ENCODE peak calls at places on chromosomes 4 and X, in four cellular contexts. One of them, this sample, is unnamed.

GRCh38 chrX:35339796-35340195 is 397.2 kb downstream of the FAM47B start:
- DNase-seq in K562: no peak
- DNase-seq in SK-N-SH: no peak
- DNase-seq in HepG2: no peak
- DNase-seq in this sample: no peak

GRCh38 chr4:164312671-164313070 is 441.3 kb upstream of the SMIM31 start:
- DNase-seq in SK-N-SH: no peak
- DNase-seq in HepG2: no peak
- DNase-seq in K562: no peak
- DNase-seq in this sample: no peak

GRCh38 chr4:87025614-87026041 is 90.8 kb downstream of the AFF1 start:
- DNase-seq in K562: no peak
- DNase-seq in SK-N-SH: no peak
- DNase-seq in HepG2: peak; percentile 71
- DNase-seq in this sample: no peak

GRCh38 chrX:97168646-97169045 is 284.9 kb downstream of the RPA4 start:
- DNase-seq in K562: no peak
- DNase-seq in HepG2: no peak
- DNase-seq in SK-N-SH: no peak
- DNase-seq in this sample: no peak

GRCh38 chr4:81136161-81136910 is 78.7 kb downstream of the PRKG2 start:
- DNase-seq in SK-N-SH: no peak
- DNase-seq in HepG2: no peak
- DNase-seq in K562: no peak
- DNase-seq in this sample: no peak

GRCh38 chrX:129318375-129318774 is 204.9 kb downstream of the SMARCA1 start:
- DNase-seq in K562: no peak
- DNase-seq in SK-N-SH: peak; percentile 0
- DNase-seq in HepG2: peak; percentile 21
- DNase-seq in this sample: no peak

GRCh38 chr4:153393397-153393796 is 48.9 kb downstream of the MND1 start:
- DNase-seq in HepG2: no peak
- DNase-seq in K562: no peak
- DNase-seq in SK-N-SH: no peak
- DNase-seq in this sample: no peak

GRCh38 chr4:185304541-185304940 is 91.2 kb downstream of the LRP2BP start:
- DNase-seq in SK-N-SH: no peak
- DNase-seq in HepG2: no peak
- DNase-seq in K562: no peak
- DNase-seq in this sample: no peak

GRCh38 chr4:155008389-155008788 is 200.0 kb upstream of the NPY2R start:
- DNase-seq in HepG2: no peak
- DNase-seq in SK-N-SH: no peak
- DNase-seq in K562: no peak
- DNase-seq in this sample: no peak

GRCh38 chrX:20063716-20064351 is 52.9 kb downstream of the MAP7D2 start:
- DNase-seq in HepG2: no peak
- DNase-seq in K562: peak; percentile 14
- DNase-seq in SK-N-SH: no peak
- DNase-seq in this sample: peak; percentile 20

GRCh38 chr4:139142980-139143379 is 34.0 kb downstream of the ELF2 start:
- DNase-seq in K562: no peak
- DNase-seq in HepG2: no peak
- DNase-seq in SK-N-SH: no peak
- DNase-seq in this sample: no peak

GRCh38 chrX:138775501-138775900 is 64.0 kb upstream of the FGF13 start:
- DNase-seq in K562: peak; percentile 24
- DNase-seq in HepG2: peak; percentile 0
- DNase-seq in SK-N-SH: peak; percentile 30
- DNase-seq in this sample: no peak

GRCh38 chr4:127421418-127421817 is 211.3 kb upstream of the INTU start:
- DNase-seq in K562: no peak
- DNase-seq in HepG2: no peak
- DNase-seq in SK-N-SH: no peak
- DNase-seq in this sample: no peak

GRCh38 chr4:7691992-7692391 is 247.7 kb downstream of the AFAP1 start:
- DNase-seq in HepG2: no peak
- DNase-seq in SK-N-SH: peak; percentile 78
- DNase-seq in K562: no peak
- DNase-seq in this sample: no peak

GRCh38 chr4:187668683-187669082 is 326.9 kb upstream of the ZFP42 start:
- DNase-seq in HepG2: no peak
- DNase-seq in SK-N-SH: no peak
- DNase-seq in K562: no peak
- DNase-seq in this sample: no peak

GRCh38 chr4:100108869-100109268 is 81.4 kb downstream of the DDIT4L start:
- DNase-seq in HepG2: no peak
- DNase-seq in K562: no peak
- DNase-seq in SK-N-SH: peak; percentile 5
- DNase-seq in this sample: no peak

GRCh38 chrX:40127052-40127451 is 29.3 kb upstream of the BCOR start:
- DNase-seq in K562: no peak
- DNase-seq in SK-N-SH: no peak
- DNase-seq in HepG2: no peak
- DNase-seq in this sample: no peak

GRCh38 chrX:64265265-64265664 is 34.9 kb upstream of the ASB12 start:
- DNase-seq in HepG2: no peak
- DNase-seq in K562: no peak
- DNase-seq in SK-N-SH: no peak
- DNase-seq in this sample: no peak

GRCh38 chrX:114581528-114582263 is 2.2 kb upstream of the HTR2C start:
- DNase-seq in SK-N-SH: peak; percentile 30
- DNase-seq in HepG2: no peak
- DNase-seq in K562: no peak
- DNase-seq in this sample: peak; percentile 49

GRCh38 chr4:100421356-100421978 is 96.4 kb downstream of the EMCN start:
- DNase-seq in K562: no peak
- DNase-seq in HepG2: peak; percentile 7
- DNase-seq in SK-N-SH: peak; percentile 11
- DNase-seq in this sample: no peak

GRCh38 chr4:25065451-25065850 is 34.7 kb upstream of the LGI2 start:
- DNase-seq in K562: no peak
- DNase-seq in SK-N-SH: no peak
- DNase-seq in HepG2: no peak
- DNase-seq in this sample: no peak

GRCh38 chr4:180953572-180953971 is 1289.6 kb upstream of the TENM3 start:
- DNase-seq in HepG2: peak; percentile 2
- DNase-seq in SK-N-SH: no peak
- DNase-seq in K562: no peak
- DNase-seq in this sample: peak; percentile 22

GRCh38 chrX:56978172-56978571 is 17.2 kb downstream of the SPIN3 start:
- DNase-seq in SK-N-SH: peak; percentile 39
- DNase-seq in HepG2: peak; percentile 14
- DNase-seq in K562: peak; percentile 17
- DNase-seq in this sample: peak; percentile 25

DNA sequence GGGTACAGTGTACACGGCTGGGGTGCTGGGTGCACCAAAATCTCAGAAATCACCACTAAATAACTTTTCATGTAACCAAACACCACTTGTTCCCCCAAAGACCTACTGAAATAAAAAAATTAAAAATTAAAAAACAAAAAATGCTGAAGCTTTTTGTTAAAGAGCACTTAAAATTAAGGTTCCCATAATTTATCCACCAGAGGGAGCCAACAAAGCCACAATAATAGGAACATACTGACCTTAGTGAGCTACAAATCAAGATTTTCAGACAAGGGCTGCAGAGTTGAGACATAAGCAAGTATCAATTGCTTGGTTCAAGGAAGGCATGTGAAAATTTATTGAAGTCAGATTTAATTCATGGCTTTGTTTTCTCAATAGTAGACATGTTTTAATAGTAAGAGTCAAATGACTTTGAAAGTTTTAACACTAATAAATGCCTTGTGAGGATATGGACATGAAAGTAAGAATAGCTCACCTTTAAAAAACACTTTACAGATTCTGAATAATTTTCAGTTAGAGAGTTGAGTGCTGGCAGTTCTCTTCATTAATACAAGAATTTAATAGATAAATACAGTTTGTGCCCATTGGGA is 43.0 kb upstream of the SCOC start:
- DNase-seq in HepG2: peak; percentile 18
- DNase-seq in K562: peak; percentile 23
- DNase-seq in SK-N-SH: no peak
- DNase-seq in this sample: no peak
- TF ChIP-seq FOXJ3 in HepG2: no peak
- TF ChIP-seq FOXJ3 in K562: no peak
- TF ChIP-seq FOXJ3 in SK-N-SH: no peak
- TF ChIP-seq FOXJ3 in this sample: no peak

GRCh38 chrX:72478853-72479252 is 93.8 kb downstream of the HDAC8 start:
- DNase-seq in HepG2: peak; percentile 72
- DNase-seq in K562: no peak
- DNase-seq in SK-N-SH: no peak
- DNase-seq in this sample: no peak
- TF ChIP-seq FOXJ3 in HepG2: no peak
- TF ChIP-seq FOXJ3 in K562: no peak
- TF ChIP-seq FOXJ3 in SK-N-SH: no peak
- TF ChIP-seq FOXJ3 in this sample: no peak

GRCh38 chr4:68732653-68733466 is 62.4 kb upstream of the UGT2B15 start:
- DNase-seq in SK-N-SH: no peak
- DNase-seq in HepG2: peak; percentile 100
- DNase-seq in K562: no peak
- DNase-seq in this sample: no peak
- TF ChIP-seq FOXJ3 in SK-N-SH: no peak
- TF ChIP-seq FOXJ3 in HepG2: peak; percentile 96
- TF ChIP-seq FOXJ3 in K562: no peak
- TF ChIP-seq FOXJ3 in this sample: no peak

GRCh38 chrX:151792505-151792904 is 58.0 kb downstream of the CNGA2 start:
- DNase-seq in HepG2: no peak
- DNase-seq in K562: no peak
- DNase-seq in SK-N-SH: no peak
- DNase-seq in this sample: no peak

GRCh38 chrX:151793886-151794285 is 59.3 kb downstream of the CNGA2 start:
- DNase-seq in HepG2: no peak
- DNase-seq in K562: no peak
- DNase-seq in SK-N-SH: no peak
- DNase-seq in this sample: no peak

GRCh38 chrX:151791961-151792360 is 57.4 kb downstream of the CNGA2 start:
- DNase-seq in K562: no peak
- DNase-seq in HepG2: no peak
- DNase-seq in SK-N-SH: no peak
- DNase-seq in this sample: no peak

GRCh38 chrX:151789179-151789800 is 54.7 kb downstream of the CNGA2 start:
- DNase-seq in K562: no peak
- DNase-seq in HepG2: no peak
- DNase-seq in SK-N-SH: no peak
- DNase-seq in this sample: no peak

DNA sequence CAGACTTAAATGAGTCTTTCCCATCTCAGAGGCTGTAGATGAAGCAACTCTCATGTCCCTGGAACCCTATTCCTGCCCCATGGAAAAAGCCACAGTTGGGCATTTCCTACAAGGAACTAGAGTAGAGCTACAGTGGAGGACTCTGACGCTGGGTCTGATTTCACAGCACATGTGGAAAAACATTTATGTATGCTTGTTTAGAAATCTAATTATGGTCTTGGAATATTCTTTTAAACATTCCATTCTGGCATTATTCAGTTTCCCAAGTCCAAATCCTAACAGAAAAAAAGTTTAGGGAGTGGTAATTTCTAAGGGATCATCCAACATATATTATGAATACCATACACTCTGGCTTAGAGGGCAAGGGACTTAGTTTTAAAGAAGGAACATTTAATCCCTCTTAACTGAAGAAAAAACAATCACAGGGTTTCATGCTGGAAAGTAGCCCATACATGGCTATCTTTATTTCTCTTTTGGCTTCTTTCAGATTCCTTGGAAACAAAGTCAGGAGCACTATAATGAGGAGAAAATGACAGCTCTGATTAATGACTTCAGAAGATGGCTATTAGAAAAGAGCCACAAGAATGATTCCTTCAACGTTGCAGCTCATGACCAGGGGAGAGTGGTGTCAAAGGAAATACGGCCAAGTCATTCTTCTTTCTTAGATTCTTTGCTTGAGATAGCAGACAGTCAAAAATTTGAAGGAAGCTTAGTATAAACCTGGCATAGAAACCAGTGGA is 56.0 kb downstream of the CNGA2 start:
- DNase-seq in HepG2: no peak
- DNase-seq in SK-N-SH: no peak
- DNase-seq in K562: no peak
- DNase-seq in this sample: no peak
- TF ChIP-seq FOXJ3 in HepG2: no peak
- TF ChIP-seq FOXJ3 in SK-N-SH: no peak
- TF ChIP-seq FOXJ3 in K562: no peak
- TF ChIP-seq FOXJ3 in this sample: no peak

GRCh38 chr4:40908702-40909362 is 159.1 kb downstream of the NSUN7 start:
- DNase-seq in HepG2: peak; percentile 59
- DNase-seq in K562: peak; percentile 80
- DNase-seq in SK-N-SH: peak; percentile 77
- DNase-seq in this sample: peak; percentile 89
- TF ChIP-seq FOXJ3 in HepG2: no peak
- TF ChIP-seq FOXJ3 in K562: no peak
- TF ChIP-seq FOXJ3 in SK-N-SH: no peak
- TF ChIP-seq FOXJ3 in this sample: no peak

GRCh38 chrX:65451663-65452062 is 82.9 kb downstream of the LAS1L start:
- DNase-seq in HepG2: peak; percentile 15
- DNase-seq in K562: peak; percentile 10
- DNase-seq in SK-N-SH: peak; percentile 9
- DNase-seq in this sample: no peak
- TF ChIP-seq FOXJ3 in HepG2: no peak
- TF ChIP-seq FOXJ3 in K562: no peak
- TF ChIP-seq FOXJ3 in SK-N-SH: no peak
- TF ChIP-seq FOXJ3 in this sample: no peak

GRCh38 chr4:122701061-122701460 is 31.4 kb upstream of the BBS12 start:
- DNase-seq in HepG2: no peak
- DNase-seq in SK-N-SH: no peak
- DNase-seq in K562: no peak
- DNase-seq in this sample: no peak
- TF ChIP-seq FOXJ3 in HepG2: no peak
- TF ChIP-seq FOXJ3 in SK-N-SH: no peak
- TF ChIP-seq FOXJ3 in K562: no peak
- TF ChIP-seq FOXJ3 in this sample: no peak

DNA sequence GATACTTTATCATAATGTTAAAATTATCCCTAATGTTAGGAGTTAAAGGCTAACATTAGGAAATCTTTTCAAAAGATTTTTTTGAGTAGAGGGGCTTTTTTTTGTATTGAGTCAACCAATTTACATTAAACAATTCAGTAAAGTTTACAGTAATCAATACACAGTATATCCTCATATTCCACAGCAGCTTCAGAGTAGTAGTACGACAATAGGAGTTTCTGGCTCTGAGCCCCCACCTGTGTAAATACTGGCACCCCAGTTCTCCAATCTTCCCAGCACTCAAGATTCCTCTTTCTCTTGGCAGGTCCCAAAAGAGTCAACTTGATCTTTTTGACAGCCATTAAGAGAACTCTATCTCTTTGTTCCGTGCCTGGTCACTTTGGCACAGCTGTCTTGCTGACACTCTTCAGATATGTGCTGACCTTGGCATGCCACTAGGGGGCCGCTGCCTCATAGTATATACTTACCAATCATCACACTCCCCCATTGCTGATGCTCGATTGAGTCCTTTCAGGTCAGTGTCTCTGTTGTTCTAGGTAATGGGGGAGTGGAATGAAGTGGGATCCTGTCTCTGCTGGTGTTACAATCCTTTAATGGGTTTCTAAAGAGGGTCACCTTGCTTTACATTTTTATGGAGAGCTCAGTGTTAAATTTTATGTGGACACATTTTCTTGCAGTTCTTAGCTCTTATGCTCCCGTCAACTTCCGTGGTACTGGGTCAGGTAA is 19.5 kb upstream of the CCNI start:
- DNase-seq in HepG2: peak; percentile 49
- DNase-seq in SK-N-SH: peak; percentile 71
- DNase-seq in K562: peak; percentile 61
- DNase-seq in this sample: peak; percentile 77
- TF ChIP-seq FOXJ3 in HepG2: no peak
- TF ChIP-seq FOXJ3 in SK-N-SH: no peak
- TF ChIP-seq FOXJ3 in K562: no peak
- TF ChIP-seq FOXJ3 in this sample: no peak